ENCODE peak calls at places on chromosomes 7 and 10, in nine cellular contexts. T is AG09319, F is neural crest cell, A is colonic mucosa, Z is kidney, V is prostate gland, G is cardiac fibroblast, K is activated B cell treated with CpG ODN at 0.5 μM for 24 hours, O is bronchial epithelial cell. Y is an unnamed sample.

GRCh38 chr10:61262486-61263261 is 190.5 kb downstream of the TMEM26 start:
- DNase-seq in T (peak), F (no peak), A (no peak), Z (no peak), V (no peak), G (peak), K (no peak), O (peak), Y (no peak)

GRCh38 chr10:10730644-10731043 is 287.0 kb upstream of the CELF2 start:
- DNase-seq in T (no peak), F (no peak), A (no peak), Z (no peak), V (no peak), G (no peak), K (no peak), O (no peak), Y (no peak)

GRCh38 chr7:5143106-5143505 is 46.9 kb upstream of the WIPI2 start:
- DNase-seq in T (no peak), F (no peak), A (no peak), Z (no peak), V (no peak), G (no peak), K (no peak), O (no peak), Y (no peak)

GRCh38 chr10:42943025-42943818 is 133.6 kb upstream of the RET start:
- DNase-seq in T (no peak), F (no peak), A (no peak), Z (peak), V (no peak), G (no peak), K (no peak), O (no peak), Y (no peak)

GRCh38 chr10:49093922-49094321 is 21.4 kb downstream of the VSTM4 start:
- DNase-seq in T (no peak), F (no peak), A (no peak), Z (no peak), V (no peak), G (no peak), K (no peak), O (no peak), Y (no peak)

GRCh38 chr7:94276797-94277196 is 117.9 kb upstream of the COL1A2 start:
- DNase-seq in T (peak), F (no peak), A (no peak), Z (no peak), V (no peak), G (peak), K (no peak), O (peak), Y (no peak)

GRCh38 chr7:1246871-1247526 is 14.3 kb downstream of the UNCX start:
- DNase-seq in T (no peak), F (no peak), A (no peak), Z (peak), V (no peak), G (no peak), K (no peak), O (no peak), Y (no peak)

GRCh38 chr10:24209946-24210491 is 1.1 kb downstream of the KIAA1217 start:
- DNase-seq in T (no peak), F (no peak), A (peak), Z (peak), V (peak), G (peak), K (no peak), O (peak), Y (peak)

GRCh38 chr10:51000164-51000563 is 74.1 kb upstream of the PRKG1 start:
- DNase-seq in T (no peak), F (no peak), A (no peak), Z (no peak), V (no peak), G (peak), K (no peak), O (peak), Y (no peak)

DNA sequence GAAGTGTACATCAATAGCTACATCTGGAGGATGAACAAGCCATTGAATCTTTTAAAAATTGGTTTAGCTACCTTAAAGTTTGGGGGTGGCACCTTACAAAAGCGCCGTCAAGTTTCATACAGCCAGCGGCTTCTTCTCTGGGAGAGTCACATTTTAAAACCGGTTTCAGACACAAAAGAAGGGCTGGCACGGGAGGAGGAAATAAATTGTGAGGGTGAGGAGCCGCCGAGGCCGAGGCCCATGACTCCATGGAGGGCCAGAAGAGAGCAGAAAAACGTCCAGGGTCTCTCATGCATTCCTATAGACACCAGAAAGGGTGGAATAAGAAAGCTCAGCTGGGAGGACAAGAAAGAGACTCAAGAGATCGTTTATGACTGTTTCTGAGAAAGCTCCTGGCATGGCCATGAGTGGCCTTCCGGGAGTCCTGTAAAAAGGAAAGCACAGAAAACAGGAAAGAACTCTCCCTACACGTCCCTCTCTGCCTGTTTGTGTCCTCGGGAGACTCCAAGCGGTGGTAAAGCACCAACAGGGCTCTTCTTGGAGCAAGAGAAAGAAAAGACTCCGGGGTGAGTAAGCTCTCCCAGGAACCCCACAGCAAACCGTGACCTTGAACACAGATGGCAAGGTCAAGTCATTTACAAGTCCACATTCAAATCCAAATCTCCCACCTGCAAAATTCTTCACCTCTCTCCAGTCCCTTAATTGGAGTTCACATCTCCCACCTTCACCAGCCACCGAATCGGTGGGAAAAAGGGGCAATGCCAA is 1.8 kb downstream of the FRAT2 start:
- DNase-seq in T (peak), F (no peak), A (peak), Z (peak), V (peak), G (peak), K (no peak), O (peak), Y (peak)
- TF ChIP-seq CTCF in T (peak), F (no peak), A (no peak), Z (peak), V (no peak), G (peak), K (no peak), O (peak), Y (peak)

GRCh38 chr7:67856046-67856445 is 859.4 kb downstream of the TYW1 start:
- DNase-seq in T (no peak), F (no peak), A (no peak), Z (no peak), V (no peak), G (no peak), K (no peak), O (no peak), Y (no peak)
- TF ChIP-seq CTCF in T (no peak), F (no peak), A (no peak), Z (no peak), V (no peak), G (no peak), K (no peak), O (no peak), Y (no peak)

GRCh38 chr10:112874982-112875381 is 75.1 kb upstream of the TCF7L2 start:
- DNase-seq in T (no peak), F (no peak), A (no peak), Z (no peak), V (no peak), G (no peak), K (no peak), O (no peak), Y (no peak)

GRCh38 chr10:112871021-112871420 is 79.0 kb upstream of the TCF7L2 start:
- DNase-seq in T (no peak), F (no peak), A (no peak), Z (no peak), V (no peak), G (no peak), K (no peak), O (no peak), Y (no peak)

GRCh38 chr10:112875474-112876267 is 74.4 kb upstream of the TCF7L2 start:
- DNase-seq in T (peak), F (no peak), A (peak), Z (no peak), V (no peak), G (peak), K (no peak), O (peak), Y (peak)

GRCh38 chr10:112873541-112873940 is 76.5 kb upstream of the TCF7L2 start:
- DNase-seq in T (no peak), F (no peak), A (no peak), Z (no peak), V (no peak), G (peak), K (no peak), O (no peak), Y (no peak)

GRCh38 chr10:112872728-112873127 is 77.3 kb upstream of the TCF7L2 start:
- DNase-seq in T (no peak), F (no peak), A (no peak), Z (no peak), V (no peak), G (peak), K (no peak), O (no peak), Y (no peak)
- TF ChIP-seq CTCF in T (peak), F (peak), A (no peak), Z (no peak), V (no peak), G (peak), K (no peak), O (no peak), Y (peak)

GRCh38 chr10:116691544-116692126 is 50.7 kb downstream of the HSPA12A start:
- DNase-seq in T (no peak), F (no peak), A (no peak), Z (no peak), V (no peak), G (no peak), K (no peak), O (no peak), Y (no peak)

GRCh38 chr10:116689096-116689495 is 53.3 kb downstream of the HSPA12A start:
- DNase-seq in T (no peak), F (no peak), A (no peak), Z (no peak), V (no peak), G (no peak), K (no peak), O (no peak), Y (no peak)

GRCh38 chr10:116691079-116691398 is 51.3 kb downstream of the HSPA12A start:
- DNase-seq in T (no peak), F (no peak), A (no peak), Z (no peak), V (no peak), G (no peak), K (no peak), O (no peak), Y (no peak)

GRCh38 chr10:116689744-116690143 is 52.6 kb downstream of the HSPA12A start:
- DNase-seq in T (no peak), F (no peak), A (no peak), Z (no peak), V (no peak), G (no peak), K (no peak), O (no peak), Y (no peak)

DNA sequence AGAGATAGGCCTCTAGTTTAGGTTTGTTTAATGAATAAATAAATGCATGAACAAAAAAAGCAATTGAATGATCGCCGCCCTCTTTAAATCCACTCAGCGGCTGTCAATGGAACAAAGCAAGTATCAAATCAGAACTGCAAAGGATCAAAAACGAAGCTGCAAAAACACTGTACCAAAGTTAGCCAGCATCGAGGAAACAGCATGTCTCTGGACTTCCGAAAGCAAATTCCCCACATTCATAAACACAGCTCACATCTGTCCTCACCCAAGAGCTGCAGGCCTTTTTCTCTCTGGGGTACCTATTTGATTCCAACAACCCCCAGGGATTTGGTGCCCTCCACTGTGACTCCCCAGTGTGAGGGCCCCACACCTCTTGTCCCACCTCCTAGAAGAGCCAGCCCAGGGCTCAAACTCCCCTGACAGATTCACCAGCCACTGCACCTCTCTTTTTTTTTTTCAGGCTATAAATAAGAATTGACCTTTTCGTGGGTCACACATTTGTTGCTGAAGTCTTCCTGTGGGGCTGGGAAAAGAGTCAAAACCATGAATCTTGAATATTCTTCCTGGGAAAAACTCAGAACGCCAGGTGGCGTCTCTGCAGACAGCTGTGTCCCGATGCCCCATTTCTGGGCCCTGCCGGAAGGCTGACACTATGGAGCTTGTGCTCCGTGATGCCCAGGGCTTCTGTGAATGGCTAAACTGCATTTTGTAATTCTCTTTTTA is 51.8 kb downstream of the HSPA12A start:
- DNase-seq in T (no peak), F (peak), A (no peak), Z (peak), V (no peak), G (peak), K (no peak), O (no peak), Y (no peak)
- TF ChIP-seq CTCF in T (no peak), F (peak), A (no peak), Z (peak), V (no peak), G (peak), K (no peak), O (peak), Y (peak)

GRCh38 chr7:130939285-130940095 is 205.5 kb upstream of the KLF14 start:
- DNase-seq in T (no peak), F (no peak), A (no peak), Z (no peak), V (no peak), G (peak), K (no peak), O (no peak), Y (no peak)
- TF ChIP-seq CTCF in T (no peak), F (no peak), A (no peak), Z (no peak), V (no peak), G (no peak), K (no peak), O (no peak), Y (no peak)

GRCh38 chr10:34228066-34228465 is 587.0 kb downstream of the PARD3 start:
- DNase-seq in T (no peak), F (no peak), A (no peak), Z (no peak), V (no peak), G (no peak), K (no peak), O (no peak), Y (no peak)

GRCh38 chr10:34217524-34217923 is 597.6 kb downstream of the PARD3 start:
- DNase-seq in T (no peak), F (no peak), A (no peak), Z (no peak), V (no peak), G (no peak), K (no peak), O (peak), Y (no peak)

GRCh38 chr10:34223658-34224057 is 591.4 kb downstream of the PARD3 start:
- DNase-seq in T (no peak), F (no peak), A (no peak), Z (no peak), V (no peak), G (no peak), K (no peak), O (no peak), Y (no peak)

GRCh38 chr10:34219860-34220518 is 595.1 kb downstream of the PARD3 start:
- DNase-seq in T (no peak), F (no peak), A (no peak), Z (no peak), V (no peak), G (no peak), K (no peak), O (no peak), Y (no peak)

DNA sequence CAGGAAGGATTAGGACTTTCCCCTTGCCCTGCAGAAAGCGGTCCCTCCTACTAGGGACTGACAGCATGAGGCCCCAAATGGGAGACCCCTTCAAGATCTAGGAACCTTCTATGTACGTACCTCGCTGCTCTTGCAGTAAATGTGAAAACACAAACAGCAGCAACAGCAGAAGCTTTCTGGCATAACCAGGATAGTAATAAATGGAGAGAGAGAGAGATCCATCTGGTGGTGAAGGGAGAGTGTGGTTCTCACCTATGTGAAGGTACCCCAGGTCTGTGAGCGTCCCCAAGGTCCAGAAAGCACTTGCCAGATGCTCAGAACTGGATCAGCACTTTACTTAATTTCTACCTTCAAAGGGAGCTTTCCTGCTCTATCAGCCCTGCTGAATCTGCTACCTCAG is 592.7 kb downstream of the PARD3 start:
- DNase-seq in T (no peak), F (no peak), A (no peak), Z (no peak), V (no peak), G (no peak), K (no peak), O (no peak), Y (no peak)
- TF ChIP-seq CTCF in T (no peak), F (no peak), A (no peak), Z (no peak), V (no peak), G (no peak), K (no peak), O (peak), Y (no peak)

DNA sequence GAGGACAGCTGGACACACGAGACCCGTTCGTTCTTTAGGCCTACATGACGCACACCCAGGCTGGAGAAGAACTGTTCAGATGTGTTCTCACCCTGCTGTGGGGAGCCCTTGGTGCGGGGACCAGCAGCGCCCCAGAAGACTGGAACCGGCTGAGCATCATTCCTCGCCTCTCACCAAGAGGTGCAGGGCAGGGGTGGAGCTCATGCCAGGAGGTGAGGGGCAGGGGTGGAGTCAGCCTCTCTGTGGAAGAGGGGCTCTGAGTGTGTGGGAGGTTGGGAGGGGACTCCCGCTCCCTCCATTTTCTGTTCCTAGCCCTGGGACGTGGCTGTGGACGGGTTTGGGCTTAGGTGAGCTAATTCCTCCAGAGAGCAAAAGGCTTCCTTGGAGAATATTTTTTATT is 66.0 kb upstream of the SHH start:
- DNase-seq in T (no peak), F (no peak), A (peak), Z (no peak), V (no peak), G (no peak), K (no peak), O (no peak), Y (no peak)
- TF ChIP-seq CTCF in T (no peak), F (no peak), A (no peak), Z (no peak), V (no peak), G (no peak), K (no peak), O (no peak), Y (no peak)

Y was measured in RWPE1.